ENCODE peak calls at places on chromosomes 7 and 10, in nine cellular contexts. B is heart right ventricle, E is omental fat pad, U is GM12878, W is HFFc6, D is AG09319, C is B cell, J is RWPE1, A is lower lobe of right lung. K is an unnamed sample.

GRCh38 chr10:48496831-48497792 is 107.8 kb downstream of the ARHGAP22 start:
- DNase-seq in B (no peak), E (no peak), U (no peak), W (peak), D (peak), C (no peak), J (peak), A (no peak), K (no peak)

GRCh38 chr10:73625004-73625883 is 16.0 kb downstream of the MYOZ1 start:
- DNase-seq in B (no peak), E (no peak), U (no peak), W (no peak), D (no peak), C (no peak), J (peak), A (no peak), K (peak)

GRCh38 chr10:88791924-88792323 is 10.6 kb upstream of the LIPM start:
- DNase-seq in B (no peak), E (no peak), U (peak), W (peak), D (no peak), C (no peak), J (peak), A (no peak), K (no peak)

GRCh38 chr7:152583006-152583405 is 92.9 kb downstream of the XRCC2 start:
- DNase-seq in B (no peak), E (no peak), U (no peak), W (no peak), D (no peak), C (no peak), J (no peak), A (no peak), K (no peak)

GRCh38 chr10:209357-209756 is 74.1 kb downstream of the ZMYND11 start:
- DNase-seq in B (no peak), E (no peak), U (no peak), W (no peak), D (no peak), C (no peak), J (no peak), A (no peak), K (no peak)

GRCh38 chr7:134690614-134691504 is 44.2 kb downstream of the BPGM start:
- DNase-seq in B (no peak), E (no peak), U (no peak), W (peak), D (no peak), C (no peak), J (no peak), A (no peak), K (no peak)

GRCh38 chr7:18798018-18798906 is 302.7 kb downstream of the HDAC9 start:
- DNase-seq in B (no peak), E (no peak), U (no peak), W (peak), D (no peak), C (no peak), J (no peak), A (no peak), K (no peak)

GRCh38 chr7:80414331-80414730 is 97.5 kb downstream of the GNAT3 start:
- DNase-seq in B (no peak), E (no peak), U (no peak), W (no peak), D (no peak), C (no peak), J (no peak), A (no peak), K (no peak)

GRCh38 chr10:117071293-117072050 is 66.5 kb upstream of the SHTN1 start:
- DNase-seq in B (no peak), E (no peak), U (no peak), W (no peak), D (no peak), C (no peak), J (no peak), A (no peak), K (no peak)

GRCh38 chr7:29606287-29606721 is 42.7 kb downstream of the PRR15 start:
- DNase-seq in B (no peak), E (no peak), U (no peak), W (peak), D (no peak), C (no peak), J (peak), A (no peak), K (no peak)

GRCh38 chr7:93046641-93047040 is 71.1 kb downstream of the SAMD9 start:
- DNase-seq in B (no peak), E (no peak), U (no peak), W (no peak), D (no peak), C (no peak), J (no peak), A (no peak), K (no peak)

GRCh38 chr7:87959336-87959735 is 25.3 kb downstream of the ADAM22 start:
- DNase-seq in B (no peak), E (no peak), U (no peak), W (no peak), D (no peak), C (no peak), J (no peak), A (no peak), K (no peak)

GRCh38 chr7:140294454-140294853 is 103.9 kb downstream of the SLC37A3 start:
- DNase-seq in B (no peak), E (no peak), U (peak), W (no peak), D (no peak), C (no peak), J (no peak), A (no peak), K (no peak)

GRCh38 chr10:83252169-83252568 is 887.1 kb upstream of the GHITM start:
- DNase-seq in B (no peak), E (no peak), U (no peak), W (no peak), D (no peak), C (no peak), J (no peak), A (no peak), K (no peak)

GRCh38 chr7:158820656-158821055 is 8.7 kb downstream of the ESYT2 start:
- DNase-seq in B (no peak), E (no peak), U (no peak), W (no peak), D (no peak), C (no peak), J (no peak), A (no peak), K (no peak)

GRCh38 chr7:156751319-156751718 is 110.7 kb downstream of the RNF32 start:
- DNase-seq in B (no peak), E (no peak), U (no peak), W (peak), D (peak), C (no peak), J (peak), A (no peak), K (no peak)

GRCh38 chr10:79453392-79453791 is 8.0 kb upstream of the ZCCHC24 start:
- DNase-seq in B (no peak), E (no peak), U (no peak), W (no peak), D (no peak), C (no peak), J (no peak), A (no peak), K (no peak)

GRCh38 chr10:7412482-7413251 is 1.8 kb upstream of the SFMBT2 start:
- DNase-seq in B (peak), E (no peak), U (no peak), W (no peak), D (no peak), C (no peak), J (no peak), A (peak), K (no peak)

GRCh38 chr7:74306737-74307469 is 17.7 kb downstream of the CLIP2 start:
- DNase-seq in B (peak), E (no peak), U (no peak), W (peak), D (peak), C (no peak), J (peak), A (no peak), K (no peak)

GRCh38 chr7:130939285-130940095 is 205.5 kb upstream of the KLF14 start:
- DNase-seq in B (no peak), E (no peak), U (no peak), W (no peak), D (no peak), C (no peak), J (no peak), A (no peak), K (no peak)

GRCh38 chr7:124032369-124033092 is at the start of gene TMEM229A:
- DNase-seq in B (peak), E (no peak), U (no peak), W (no peak), D (no peak), C (no peak), J (peak), A (peak), K (no peak)

GRCh38 chr7:44385384-44386138 is 60.2 kb upstream of the CAMK2B start:
- DNase-seq in B (no peak), E (no peak), U (no peak), W (no peak), D (no peak), C (peak), J (no peak), A (no peak), K (no peak)

GRCh38 chr10:116848032-116848911 is 1.0 kb upstream of the ENO4 start:
- DNase-seq in B (no peak), E (no peak), U (peak), W (peak), D (no peak), C (peak), J (peak), A (no peak), K (no peak)

GRCh38 chr10:78754269-78755074 is 314.3 kb upstream of the ZMIZ1 start:
- DNase-seq in B (no peak), E (no peak), U (no peak), W (peak), D (no peak), C (no peak), J (no peak), A (no peak), K (no peak)

GRCh38 chr7:14902589-14902963 is at the start of gene DGKB:
- DNase-seq in B (peak), E (no peak), U (no peak), W (peak), D (peak), C (no peak), J (no peak), A (peak), K (no peak)

GRCh38 chr7:74042746-74043522 is 15.0 kb downstream of the ELN start:
- DNase-seq in B (no peak), E (no peak), U (no peak), W (no peak), D (no peak), C (no peak), J (no peak), A (no peak), K (no peak)

GRCh38 chr7:45703911-45704682 is 129.9 kb downstream of the ADCY1 start:
- DNase-seq in B (no peak), E (no peak), U (no peak), W (no peak), D (no peak), C (peak), J (no peak), A (no peak), K (no peak)

GRCh38 chr7:156842740-156843140 is 50.2 kb downstream of the LMBR1 start:
- DNase-seq in B (no peak), E (no peak), U (no peak), W (no peak), D (no peak), C (no peak), J (no peak), A (no peak), K (no peak)

GRCh38 chr10:92200564-92200963 is 90.3 kb downstream of the CPEB3 start:
- DNase-seq in B (no peak), E (no peak), U (no peak), W (no peak), D (no peak), C (no peak), J (peak), A (no peak), K (no peak)

GRCh38 chr10:96509017-96509641 is 4.6 kb downstream of the TLL2 start:
- DNase-seq in B (no peak), E (no peak), U (no peak), W (peak), D (no peak), C (no peak), J (no peak), A (no peak), K (no peak)

DNA sequence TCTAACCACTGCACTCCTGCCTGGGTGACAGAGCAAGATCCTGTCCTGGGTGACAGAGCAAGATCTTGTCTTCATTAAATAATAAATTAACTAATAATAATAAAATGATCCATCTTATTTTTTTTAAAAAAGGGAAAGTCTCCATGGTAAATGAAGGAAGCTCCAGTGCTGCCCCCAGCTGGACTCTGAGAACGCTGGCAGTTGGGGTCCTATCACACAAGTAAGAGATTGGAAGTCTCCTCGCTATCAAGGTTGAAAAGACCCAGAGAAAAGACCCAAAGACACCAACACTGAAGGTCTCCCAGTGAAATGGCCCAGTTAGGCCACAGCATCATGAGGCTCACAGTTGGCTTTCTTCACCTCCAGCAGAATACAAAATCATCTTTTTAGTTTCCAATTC is 13.8 kb upstream of the C10orf67 start:
- DNase-seq in B (no peak), E (no peak), U (no peak), W (no peak), D (no peak), C (no peak), J (no peak), A (no peak), K (no peak)
- TF ChIP-seq CTCF in B (peak), E (no peak), U (no peak), W (peak), D (peak), C (no peak), J (no peak), A (no peak), K (no peak)

DNA sequence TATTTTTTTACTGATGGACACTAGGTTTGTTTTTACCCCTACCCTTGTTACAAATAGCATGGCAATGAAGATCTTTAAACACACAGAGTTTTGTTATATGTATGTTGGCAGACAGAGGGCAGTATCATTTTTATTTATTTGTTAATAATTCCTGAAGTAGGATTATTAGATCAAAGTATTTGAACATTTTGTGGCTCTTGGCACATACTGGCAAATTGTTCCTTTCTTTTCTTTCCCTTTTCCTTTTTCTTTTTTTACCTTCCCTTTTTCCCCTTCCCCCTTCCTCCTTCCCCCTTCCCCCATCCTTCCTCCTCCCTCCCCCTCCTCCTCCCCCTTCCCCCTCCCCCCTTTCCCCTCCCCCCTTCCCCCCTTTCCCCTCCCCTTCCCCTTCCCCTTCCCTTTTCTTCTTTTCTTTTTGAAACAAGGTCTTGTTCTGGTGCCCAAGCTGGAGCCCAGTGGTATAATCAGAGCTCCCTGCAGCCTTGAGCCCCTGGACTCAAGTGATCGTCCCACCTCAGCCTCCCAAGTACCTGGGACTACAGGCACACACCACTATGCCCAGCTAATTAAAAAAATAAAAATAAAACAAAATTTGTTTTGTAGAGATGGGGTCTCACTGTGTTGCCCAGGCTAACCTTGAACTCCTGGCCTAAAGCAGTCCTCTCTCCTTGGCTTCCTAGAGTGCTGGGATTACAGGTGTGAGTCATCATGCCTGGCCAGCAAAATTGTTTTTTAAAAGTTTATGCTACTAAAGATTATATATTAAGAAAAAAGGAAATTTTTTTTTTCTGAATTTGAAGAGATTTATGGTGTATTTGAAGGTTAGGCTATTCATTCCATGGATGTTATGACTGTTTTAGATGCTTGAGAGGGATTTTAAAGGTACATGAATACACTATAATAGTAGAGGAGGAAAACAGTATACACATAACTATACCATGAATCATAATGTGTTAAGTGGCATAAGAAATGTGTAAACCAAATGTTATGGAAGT is 39.3 kb downstream of the SEPTIN7 start:
- DNase-seq in B (no peak), E (no peak), U (no peak), W (peak), D (peak), C (no peak), J (peak), A (no peak), K (no peak)
- TF ChIP-seq CTCF in B (no peak), E (no peak), U (no peak), W (peak), D (no peak), C (no peak), J (no peak), A (no peak), K (no peak)

DNA sequence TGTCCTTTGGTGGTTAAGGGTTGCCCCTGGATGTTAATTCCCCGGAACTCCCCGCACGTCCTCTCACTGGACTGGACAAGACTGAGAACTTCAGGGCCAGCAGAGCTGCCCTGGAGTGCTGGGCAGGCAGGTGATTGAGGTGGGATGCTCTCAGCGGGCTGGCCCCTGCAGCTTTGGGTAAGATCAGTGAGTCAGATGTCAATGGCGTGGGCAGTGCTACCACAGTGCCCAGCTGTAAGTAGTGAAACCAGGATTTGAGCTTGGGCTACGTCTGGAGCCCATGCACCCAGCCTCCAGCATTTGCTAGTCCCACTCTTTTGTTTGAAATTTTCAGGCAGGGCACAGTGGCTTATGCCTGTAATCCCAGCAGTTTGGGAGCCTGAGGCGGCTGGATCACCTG is 6.7 kb upstream of the SEPHS1 start:
- DNase-seq in B (no peak), E (no peak), U (no peak), W (no peak), D (no peak), C (no peak), J (no peak), A (no peak), K (no peak)
- TF ChIP-seq CTCF in B (no peak), E (no peak), U (no peak), W (no peak), D (no peak), C (no peak), J (no peak), A (no peak), K (no peak)

DNA sequence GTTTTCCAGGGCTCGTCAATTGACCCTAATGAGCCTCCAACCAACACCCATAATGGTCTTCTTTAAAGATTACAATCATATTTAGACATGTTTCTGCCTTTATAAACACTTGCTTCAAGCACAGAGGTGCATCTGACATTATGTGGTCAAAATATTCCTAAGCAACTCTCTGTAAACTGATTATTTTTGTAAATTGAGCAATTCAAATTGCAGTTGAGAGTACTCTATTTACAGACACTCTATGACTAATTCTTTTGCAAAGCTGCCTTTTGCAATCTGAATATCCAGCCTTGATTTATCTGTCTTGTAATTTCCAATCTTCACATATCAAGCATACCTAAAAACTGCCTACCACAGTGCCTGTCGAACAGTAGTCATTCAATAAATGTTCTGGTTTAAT is 112.0 kb downstream of the PDE1C start:
- DNase-seq in B (no peak), E (no peak), U (no peak), W (no peak), D (no peak), C (no peak), J (no peak), A (no peak), K (no peak)
- TF ChIP-seq CTCF in B (no peak), E (no peak), U (no peak), W (no peak), D (no peak), C (no peak), J (no peak), A (no peak), K (no peak)

GRCh38 chr7:16670021-16670420 is 24.0 kb downstream of the BZW2 start:
- DNase-seq in B (no peak), E (no peak), U (no peak), W (peak), D (no peak), C (no peak), J (no peak), A (no peak), K (no peak)

GRCh38 chr7:16669581-16669980 is 23.6 kb downstream of the BZW2 start:
- DNase-seq in B (no peak), E (no peak), U (no peak), W (peak), D (no peak), C (no peak), J (peak), A (no peak), K (no peak)

GRCh38 chr7:16667355-16667754 is 21.4 kb downstream of the BZW2 start:
- DNase-seq in B (no peak), E (no peak), U (no peak), W (no peak), D (no peak), C (no peak), J (no peak), A (no peak), K (no peak)

GRCh38 chr7:16668978-16669377 is 23.0 kb downstream of the BZW2 start:
- DNase-seq in B (no peak), E (no peak), U (no peak), W (peak), D (no peak), C (no peak), J (no peak), A (no peak), K (no peak)

DNA sequence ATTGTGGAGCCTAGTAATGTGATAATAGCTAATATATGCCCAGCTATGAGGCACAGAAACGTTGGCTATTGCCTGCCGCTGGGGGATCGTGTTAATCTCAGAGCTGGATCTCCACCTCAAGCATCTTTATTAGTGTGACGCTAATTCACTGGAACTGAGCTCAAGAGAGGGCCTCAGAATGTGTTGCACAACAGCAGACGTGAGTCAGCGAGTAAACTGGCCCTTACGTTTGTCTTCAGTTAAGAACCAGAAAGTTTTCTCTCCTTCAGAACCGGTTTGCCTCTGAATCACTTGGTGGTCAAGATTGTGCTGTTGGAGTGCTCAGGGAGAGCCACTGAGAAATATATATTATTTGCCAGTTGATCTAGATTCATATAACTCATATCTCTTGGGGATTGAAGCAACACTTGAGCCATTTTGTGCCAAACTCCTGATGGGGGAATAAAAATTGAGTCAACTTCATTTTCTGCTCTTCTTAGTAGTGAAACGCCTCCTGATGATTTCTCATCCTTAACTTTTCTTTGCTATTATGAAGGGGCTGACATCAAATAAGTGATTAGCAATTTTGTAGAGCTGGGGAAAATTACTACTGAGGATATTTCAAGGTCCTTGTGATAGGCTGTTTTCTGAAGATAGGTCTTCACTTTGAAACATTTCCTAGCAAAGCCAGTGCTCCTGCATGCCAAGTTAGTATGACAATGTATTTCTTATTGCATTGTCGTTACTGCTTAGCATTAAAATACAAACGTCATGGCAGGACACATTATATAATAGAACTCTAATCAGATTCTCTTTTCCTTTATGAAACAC is 22.3 kb downstream of the BZW2 start:
- DNase-seq in B (peak), E (peak), U (no peak), W (peak), D (peak), C (no peak), J (peak), A (peak), K (no peak)
- TF ChIP-seq CTCF in B (peak), E (no peak), U (no peak), W (peak), D (peak), C (no peak), J (peak), A (no peak), K (no peak)